ENCODE peak calls at places on chromosomes 4 and X, in seven cellular contexts. F is left ventricle myocardium inferior, I is ovary, H is endothelial cell, K is bronchial epithelial cell, Q is lower lobe of right lung, E is tibial nerve. J is an unnamed sample.

GRCh38 chr4:184727430-184727829 is 6.5 kb downstream of the CENPU start:
- DNase-seq in F (no peak), I (no peak), H (no peak), K (no peak), Q (no peak), E (no peak), J (no peak)

GRCh38 chr4:185307136-185307950 is 88.4 kb downstream of the LRP2BP start:
- DNase-seq in F (no peak), I (no peak), H (no peak), K (peak), Q (no peak), E (no peak), J (no peak)

GRCh38 chr4:173522874-173523395 is 7.1 kb downstream of the HAND2 start:
- DNase-seq in F (peak), I (peak), H (no peak), K (no peak), Q (no peak), E (no peak), J (no peak)

GRCh38 chrX:141989134-141989533 is 85.4 kb downstream of the MAGEC1 start:
- DNase-seq in F (no peak), I (no peak), H (no peak), K (no peak), Q (no peak), E (no peak), J (no peak)

GRCh38 chr4:38858097-38858420 is 1.4 kb upstream of the TLR6 start:
- DNase-seq in F (no peak), I (no peak), H (no peak), K (no peak), Q (no peak), E (no peak), J (no peak)

GRCh38 chr4:13331827-13332226 is 152.3 kb downstream of the RAB28 start:
- DNase-seq in F (no peak), I (no peak), H (no peak), K (no peak), Q (no peak), E (no peak), J (no peak)

GRCh38 chr4:34193451-34194154 is 2050.7 kb downstream of the ARAP2 start:
- DNase-seq in F (no peak), I (no peak), H (no peak), K (peak), Q (no peak), E (no peak), J (no peak)

GRCh38 chrX:130086414-130087207 is 23.7 kb downstream of the ELF4 start:
- DNase-seq in F (no peak), I (no peak), H (no peak), K (no peak), Q (peak), E (no peak), J (no peak)

GRCh38 chr4:163279713-163280112 is 52.7 kb downstream of the NPY1R start:
- DNase-seq in F (no peak), I (no peak), H (no peak), K (no peak), Q (no peak), E (no peak), J (no peak)

GRCh38 chr4:21879187-21879586 is 69.4 kb downstream of the KCNIP4 start:
- DNase-seq in F (no peak), I (no peak), H (peak), K (no peak), Q (no peak), E (no peak), J (no peak)

GRCh38 chr4:186755550-186756519 is 32.2 kb upstream of the FAT1 start:
- DNase-seq in F (no peak), I (no peak), H (no peak), K (no peak), Q (no peak), E (no peak), J (no peak)

GRCh38 chr4:118865091-118865708 is 23.5 kb upstream of the SYNPO2 start:
- DNase-seq in F (no peak), I (no peak), H (peak), K (peak), Q (no peak), E (no peak), J (peak)

GRCh38 chrX:150759568-150760416 is 66.6 kb downstream of the MTMR1 start:
- DNase-seq in F (no peak), I (no peak), H (no peak), K (no peak), Q (no peak), E (no peak), J (no peak)

GRCh38 chr4:78954048-78954666 is 14.9 kb upstream of the PAQR3 start:
- DNase-seq in F (no peak), I (no peak), H (peak), K (peak), Q (no peak), E (peak), J (no peak)

GRCh38 chr4:67776746-67777145 is 22.6 kb upstream of the GNRHR start:
- DNase-seq in F (no peak), I (no peak), H (no peak), K (no peak), Q (no peak), E (no peak), J (no peak)

GRCh38 chr4:143558823-143559756 is 45.6 kb downstream of the SMARCA5 start:
- DNase-seq in F (peak), I (peak), H (peak), K (peak), Q (peak), E (peak), J (peak)
- TF ChIP-seq CTCF in F (peak), I (no peak), H (peak), K (peak), Q (peak), E (peak), J (peak)

GRCh38 chr4:40916880-40917279 is 167.1 kb downstream of the NSUN7 start:
- DNase-seq in F (peak), I (peak), H (peak), K (no peak), Q (peak), E (no peak), J (no peak)
- TF ChIP-seq CTCF in F (peak), I (no peak), H (no peak), K (peak), Q (peak), E (peak), J (peak)

GRCh38 chr4:64718091-64718490 is 308.8 kb upstream of the TECRL start:
- DNase-seq in F (no peak), I (no peak), H (peak), K (no peak), Q (no peak), E (no peak), J (no peak)

GRCh38 chr4:64715741-64716140 is 306.5 kb upstream of the TECRL start:
- DNase-seq in F (no peak), I (no peak), H (no peak), K (no peak), Q (no peak), E (no peak), J (no peak)

DNA sequence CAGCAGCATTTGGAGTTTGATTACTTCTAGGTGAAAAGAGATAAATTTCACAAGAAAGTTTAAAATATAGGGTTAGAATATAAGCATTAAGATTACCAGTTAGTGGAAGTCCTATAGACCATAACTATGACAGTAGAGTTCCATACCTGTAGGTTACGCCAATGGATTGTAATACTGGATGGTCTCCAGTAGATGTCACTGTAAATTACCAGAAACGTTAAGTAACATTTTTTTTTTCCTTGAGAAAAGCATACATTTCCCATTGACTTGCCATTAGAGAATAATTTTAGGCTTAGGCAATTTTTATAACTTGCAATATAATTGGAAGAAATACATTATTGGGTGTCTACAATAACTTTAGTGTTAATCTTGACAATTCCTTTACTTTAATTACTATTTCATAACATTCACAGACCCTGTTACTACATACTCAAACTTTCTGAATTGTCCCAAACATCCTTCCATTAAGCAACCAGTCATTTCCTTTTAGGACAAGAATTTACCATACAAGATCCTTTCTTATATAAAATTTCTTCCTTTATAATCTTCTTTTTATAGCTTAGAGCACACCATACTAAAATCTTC is 304.1 kb upstream of the TECRL start:
- DNase-seq in F (no peak), I (no peak), H (no peak), K (peak), Q (no peak), E (no peak), J (no peak)
- TF ChIP-seq CTCF in F (peak), I (no peak), H (peak), K (peak), Q (peak), E (peak), J (peak)

DNA sequence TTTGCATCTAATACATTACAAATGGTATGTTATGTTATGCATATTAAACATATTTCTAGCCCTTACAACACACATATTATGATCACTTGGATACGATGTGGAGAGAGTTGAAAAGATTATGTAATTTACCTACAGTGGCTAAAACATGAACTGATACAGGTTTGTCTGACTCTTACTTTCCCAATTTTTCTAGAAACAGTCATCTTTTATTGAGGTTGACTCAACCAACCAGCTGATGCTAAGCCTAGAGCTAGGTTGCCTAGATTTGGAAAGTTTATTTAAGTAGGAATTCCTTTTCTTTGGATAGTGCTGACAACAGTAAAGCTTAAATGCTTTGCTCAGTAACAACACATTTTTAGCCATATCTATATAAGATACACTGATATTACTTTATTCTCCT is 1215.1 kb downstream of the ADGRL3 start:
- DNase-seq in F (no peak), I (no peak), H (no peak), K (no peak), Q (no peak), E (no peak), J (no peak)
- TF ChIP-seq CTCF in F (no peak), I (no peak), H (no peak), K (no peak), Q (no peak), E (no peak), J (no peak)

GRCh38 chr4:155972098-155972497 is 18.4 kb upstream of the CTSO start:
- DNase-seq in F (no peak), I (no peak), H (no peak), K (peak), Q (no peak), E (peak), J (no peak)
- TF ChIP-seq CTCF in F (peak), I (no peak), H (no peak), K (peak), Q (peak), E (no peak), J (no peak)

DNA sequence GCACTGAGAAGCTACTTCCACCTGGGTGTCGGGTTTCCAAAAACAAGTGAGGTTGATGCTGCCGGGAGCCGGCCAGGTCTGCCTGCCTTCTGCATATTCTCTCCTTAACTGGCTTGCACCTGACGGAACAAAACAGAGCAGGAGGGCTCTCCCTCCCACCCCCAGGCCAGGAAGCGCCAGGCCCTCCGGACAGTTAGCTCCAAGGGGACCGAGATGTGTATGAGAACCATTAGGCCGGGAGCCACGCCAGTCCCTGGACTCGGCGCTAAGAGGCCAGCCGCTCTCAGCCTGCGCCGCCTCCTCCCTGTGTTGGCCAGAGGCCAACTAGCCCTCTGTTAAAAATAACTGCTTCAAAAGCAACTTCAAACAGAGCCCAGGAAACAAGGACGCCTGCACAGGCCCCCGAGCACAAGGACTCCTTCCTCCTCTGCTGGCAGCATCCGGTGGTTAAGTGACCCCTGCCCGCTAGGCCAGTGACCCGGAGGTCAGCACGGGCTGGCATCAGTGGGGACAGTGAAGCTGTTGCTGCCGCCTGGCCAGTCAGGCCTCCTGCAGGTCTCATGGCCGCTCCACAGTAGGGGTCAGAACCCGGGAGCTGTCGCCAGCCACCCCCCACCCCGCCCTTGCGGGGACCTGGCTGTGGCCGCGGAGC is 107.9 kb downstream of the ABLIM2 start:
- DNase-seq in F (peak), I (peak), H (no peak), K (no peak), Q (peak), E (peak), J (peak)
- TF ChIP-seq CTCF in F (no peak), I (no peak), H (no peak), K (no peak), Q (no peak), E (no peak), J (no peak)

GRCh38 chr4:102543030-102543505 is 41.9 kb downstream of the NFKB1 start:
- DNase-seq in F (no peak), I (no peak), H (no peak), K (peak), Q (no peak), E (no peak), J (no peak)

GRCh38 chr4:102537280-102537679 is 36.1 kb downstream of the NFKB1 start:
- DNase-seq in F (no peak), I (no peak), H (no peak), K (peak), Q (no peak), E (no peak), J (no peak)

GRCh38 chr4:102543529-102543928 is 42.4 kb downstream of the NFKB1 start:
- DNase-seq in F (no peak), I (no peak), H (no peak), K (peak), Q (no peak), E (no peak), J (no peak)

GRCh38 chr4:102546635-102547034 is 45.5 kb downstream of the NFKB1 start:
- DNase-seq in F (no peak), I (no peak), H (no peak), K (no peak), Q (no peak), E (no peak), J (no peak)

GRCh38 chr4:102541708-102542107 is 40.5 kb downstream of the NFKB1 start:
- DNase-seq in F (no peak), I (no peak), H (peak), K (no peak), Q (no peak), E (no peak), J (no peak)
- TF ChIP-seq CTCF in F (no peak), I (no peak), H (no peak), K (peak), Q (no peak), E (no peak), J (no peak)

GRCh38 chrX:127459784-127460183 is 592.4 kb downstream of the ACTRT1 start:
- DNase-seq in F (no peak), I (no peak), H (no peak), K (peak), Q (no peak), E (no peak), J (no peak)
- TF ChIP-seq CTCF in F (no peak), I (no peak), H (no peak), K (no peak), Q (no peak), E (no peak), J (no peak)

J was measured in heart right ventricle.